ENCODE peak calls at places on chromosomes 5 and 9, in six cellular contexts. V, R, X, I, B and H are unnamed samples. For H3K4me1, the result is how much of the 10 kb centered on the place peaks cover.

GRCh38 chr9:35798658-35799366 is 7.4 kb downstream of the NPR2 start:
- DNase-seq in V (no peak), B (no peak), X (peak), R (peak), I (no peak), H (no peak)

GRCh38 chr5:119340597-119341218 is 15.1 kb upstream of the TNFAIP8 start:
- DNase-seq in V (no peak), R (no peak), B (no peak), I (no peak), X (peak), H (no peak)

GRCh38 chr5:55853271-55853670 is 2.1 kb downstream of the IL31RA start:
- DNase-seq in V (no peak), I (no peak), B (no peak), R (no peak), X (no peak), H (no peak)

GRCh38 chr5:2656186-2656585 is 95.3 kb downstream of the IRX2 start:
- DNase-seq in I (no peak), R (no peak), V (no peak), B (no peak), X (no peak), H (no peak)

GRCh38 chr5:64682608-64683007 is 7.7 kb upstream of the SHISAL2B start:
- DNase-seq in R (no peak), I (no peak), B (no peak), V (no peak), X (peak), H (no peak)

GRCh38 chr5:135866044-135866443 is 29.6 kb downstream of the IL9 start:
- DNase-seq in X (no peak), B (no peak), R (no peak), V (no peak), I (no peak), H (no peak)

GRCh38 chr5:99122976-99123375 is 194.2 kb upstream of the CHD1 start:
- DNase-seq in B (no peak), R (no peak), X (no peak), I (no peak), V (no peak), H (no peak)

GRCh38 chr9:92988215-92988731 is 41.0 kb downstream of the FGD3 start:
- DNase-seq in R (no peak), I (no peak), B (no peak), V (no peak), X (no peak), H (no peak)

GRCh38 chr5:146751781-146752401 is 126.7 kb downstream of the PPP2R2B start:
- DNase-seq in R (no peak), V (no peak), B (no peak), I (no peak), X (no peak), H (no peak)

GRCh38 chr5:149015561-149015960 is 47.3 kb downstream of the SH3TC2 start:
- DNase-seq in R (no peak), X (no peak), B (no peak), I (no peak), V (no peak), H (no peak)

GRCh38 chr9:133895335-133895734 is 96.8 kb downstream of the VAV2 start:
- DNase-seq in B (no peak), V (no peak), I (no peak), X (no peak), R (no peak), H (no peak)

GRCh38 chr9:124127290-124127646 is 115.7 kb downstream of the LHX2 start:
- DNase-seq in B (no peak), R (no peak), I (no peak), X (no peak), V (no peak), H (no peak)

GRCh38 chr5:72557147-72557501 is 49.9 kb upstream of the ZNF366 start:
- DNase-seq in X (no peak), V (no peak), I (no peak), B (no peak), R (no peak), H (no peak)

GRCh38 chr5:172430354-172430753 is 24.0 kb downstream of the SH3PXD2B start:
- DNase-seq in X (no peak), I (no peak), V (no peak), B (no peak), R (no peak), H (no peak)

GRCh38 chr5:172426086-172426485 is 28.2 kb downstream of the SH3PXD2B start:
- DNase-seq in R (no peak), I (peak), X (no peak), V (no peak), B (no peak), H (no peak)

GRCh38 chr5:172427202-172427601 is 27.1 kb downstream of the SH3PXD2B start:
- DNase-seq in I (no peak), X (no peak), B (no peak), R (no peak), V (no peak), H (no peak)

GRCh38 chr5:172428224-172429166 is 25.8 kb downstream of the SH3PXD2B start:
- DNase-seq in X (no peak), V (no peak), R (no peak), I (no peak), B (no peak), H (no peak)

GRCh38 chr5:172429201-172429940 is 25.0 kb downstream of the SH3PXD2B start:
- DNase-seq in V (peak), R (no peak), B (no peak), I (no peak), X (no peak), H (peak)
- H3K27ac ChIP-seq in V (peak), R (no peak), B (peak), I (peak), X (no peak), H (peak)

GRCh38 chr9:76441551-76442322 is 17.2 kb upstream of the GCNT1 start:
- DNase-seq in R (no peak), V (no peak), I (no peak), X (no peak), B (no peak), H (no peak)
- TF ChIP-seq EP300 in R (no peak), V (no peak), I (no peak), X (no peak), B (no peak), H (no peak)

GRCh38 chr5:115583474-115583873 is 18.8 kb downstream of the TICAM2 start:
- DNase-seq in I (no peak), V (no peak), X (no peak), B (no peak), R (no peak), H (no peak)

GRCh38 chr5:115586525-115587146 is 15.6 kb downstream of the TICAM2 start:
- DNase-seq in B (peak), X (peak), R (peak), V (no peak), I (no peak), H (no peak)

GRCh38 chr5:115580941-115581340 is 21.3 kb downstream of the TICAM2 start:
- DNase-seq in V (no peak), I (no peak), R (no peak), X (no peak), B (no peak), H (no peak)

GRCh38 chr5:115585265-115585664 is 17.0 kb downstream of the TICAM2 start:
- DNase-seq in I (no peak), V (no peak), X (no peak), B (no peak), R (no peak), H (no peak)

GRCh38 chr5:115584501-115584900 is 17.8 kb downstream of the TICAM2 start:
- DNase-seq in V (no peak), B (no peak), R (no peak), X (no peak), I (no peak), H (no peak)
- H3K4me1 ChIP-seq in V (under half), B (under half), R (under half), X (under half), I (under half), H (under half)

GRCh38 chr5:14179446-14179845 is 36.3 kb downstream of the TRIO start:
- DNase-seq in I (no peak), X (no peak), V (no peak), R (no peak), B (no peak), H (no peak)

GRCh38 chr5:14180437-14180836 is 37.3 kb downstream of the TRIO start:
- DNase-seq in V (no peak), I (no peak), R (no peak), B (no peak), X (no peak), H (no peak)

GRCh38 chr5:14183187-14183939 is 40.2 kb downstream of the TRIO start:
- DNase-seq in X (no peak), V (no peak), I (no peak), R (no peak), B (no peak), H (no peak)

GRCh38 chr5:14182761-14183160 is 39.6 kb downstream of the TRIO start:
- DNase-seq in V (no peak), I (no peak), X (no peak), R (no peak), B (no peak), H (no peak)

DNA sequence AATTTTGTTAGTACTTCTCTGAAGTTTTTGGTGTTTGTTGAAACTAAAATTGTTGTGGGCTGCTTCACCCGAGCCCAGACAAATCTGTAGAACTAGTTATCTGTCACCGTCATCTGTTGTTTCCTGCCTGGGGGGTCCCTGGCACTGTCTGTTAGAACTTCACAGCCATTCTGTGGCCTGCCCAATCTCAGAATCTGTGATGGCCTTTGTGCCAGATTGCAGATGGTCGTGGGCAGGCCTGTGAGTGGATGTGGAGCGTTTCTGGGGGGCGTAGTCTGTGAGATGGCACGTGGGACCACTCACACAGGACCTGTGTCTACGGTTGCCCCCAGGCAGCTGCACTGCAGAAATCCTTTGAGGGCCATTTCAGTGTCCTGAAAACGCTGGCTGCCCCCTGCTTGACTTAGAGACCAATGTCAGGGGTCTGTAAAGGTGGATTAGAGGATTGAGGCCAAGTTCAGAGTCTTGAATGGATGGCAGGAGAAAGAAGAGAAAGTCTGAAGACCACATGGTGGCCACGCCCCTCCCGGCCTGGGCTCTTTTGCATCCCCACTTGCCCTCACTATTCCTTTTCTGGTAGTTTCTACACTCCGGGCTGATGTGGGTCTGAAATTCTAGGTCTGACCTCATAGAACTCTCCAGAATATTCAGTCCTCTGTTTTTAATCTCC is 38.3 kb downstream of the TRIO start:
- DNase-seq in B (no peak), V (no peak), X (no peak), R (peak), I (no peak), H (no peak)
- H3K27ac ChIP-seq in B (peak), V (peak), X (no peak), R (peak), I (no peak), H (peak)

DNA sequence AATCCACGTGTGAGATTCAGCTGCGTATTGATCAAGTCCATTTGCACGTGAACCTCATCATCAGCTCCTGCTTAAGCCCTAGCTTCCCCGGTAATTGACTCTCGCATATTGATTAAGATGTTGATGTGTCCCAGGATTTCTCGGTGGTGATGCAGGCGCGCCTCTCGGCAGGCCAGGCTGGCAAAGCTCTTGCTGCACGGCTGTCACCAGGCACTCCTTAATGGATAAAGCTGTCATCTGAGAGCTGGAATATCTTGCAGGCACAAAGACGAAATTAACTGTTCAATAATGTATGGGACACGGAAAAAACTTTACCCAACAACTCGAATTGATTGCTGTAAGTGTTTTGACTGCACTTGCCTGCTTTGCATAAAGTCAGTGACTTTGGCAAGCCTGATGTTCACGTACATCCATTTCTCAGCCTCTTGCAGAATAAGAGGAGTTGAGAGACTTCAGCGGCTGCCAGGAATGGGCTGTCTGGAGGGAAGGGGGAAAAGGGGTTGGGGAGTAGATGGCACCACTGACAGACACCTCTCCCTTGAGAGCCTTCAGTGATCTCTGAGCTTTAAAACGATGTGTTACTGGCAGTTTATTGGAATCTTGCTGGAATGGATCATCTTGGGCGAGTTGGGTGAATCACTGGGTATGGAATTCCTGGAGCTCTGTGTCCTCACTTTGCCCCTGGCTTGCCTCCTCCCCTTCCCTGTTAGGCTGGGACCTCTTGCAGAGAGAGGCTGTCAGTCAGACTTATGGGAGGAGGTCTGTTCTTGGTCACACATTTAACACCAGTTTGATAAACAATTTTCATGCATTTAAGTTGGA is 650.3 kb downstream of the CCDC171 start:
- DNase-seq in X (no peak), B (peak), V (no peak), R (no peak), I (no peak), H (no peak)
- TF ChIP-seq EP300 in X (no peak), B (peak), V (no peak), R (peak), I (no peak), H (no peak)

GRCh38 chr9:87614402-87614801 is 111.5 kb upstream of the CTSL start:
- DNase-seq in I (no peak), R (no peak), V (no peak), X (no peak), B (no peak), H (no peak)
- H3K4me1 ChIP-seq in I (under half), R (under half), V (under half), X (under half), B (half or more), H (under half)